ENCODE peak calls at places on chromosomes 6 and 20, in four cellular contexts. R is AG04450; G is fibroblast of the aortic adventitia; D is CD8-positive, alpha-beta T cell. S is an unnamed sample.

GRCh38 chr6:114007451-114007953 is 36.6 kb upstream of the HDAC2 start:
- DNase-seq in R (no peak), G (no peak), D (no peak), S (no peak)

GRCh38 chr20:56417911-56418310 is 5.9 kb downstream of the CASS4 start:
- DNase-seq in R (no peak), G (no peak), D (no peak), S (no peak)

GRCh38 chr6:166937716-166938115 is 18.6 kb downstream of the RNASET2 start:
- DNase-seq in R (no peak), G (no peak), D (no peak), S (no peak)

GRCh38 chr6:161486903-161487531 is 213.2 kb upstream of the AGPAT4 start:
- DNase-seq in R (no peak), G (no peak), D (no peak), S (no peak)

GRCh38 chr6:15533379-15534044 is 129.3 kb downstream of the DTNBP1 start:
- DNase-seq in R (no peak), G (peak), D (no peak), S (no peak)

GRCh38 chr6:157083343-157083742 is 240.0 kb downstream of the TMEM242 start:
- DNase-seq in R (no peak), G (no peak), D (no peak), S (no peak)

GRCh38 chr6:5695260-5696245 is 311.2 kb downstream of the NRN1 start:
- DNase-seq in R (no peak), G (peak), D (no peak), S (peak)

GRCh38 chr20:46270977-46271744 is 37.1 kb downstream of the CDH22 start:
- DNase-seq in R (no peak), G (no peak), D (no peak), S (no peak)

GRCh38 chr20:10508468-10509251 is 73.6 kb downstream of the SLX4IP start:
- DNase-seq in R (no peak), G (peak), D (no peak), S (peak)

GRCh38 chr6:22512716-22513452 is 56.5 kb upstream of the HDGFL1 start:
- DNase-seq in R (peak), G (peak), D (no peak), S (peak)

GRCh38 chr20:23228912-23229311 is 121.7 kb upstream of the NXT1 start:
- DNase-seq in R (peak), G (peak), D (no peak), S (peak)

GRCh38 chr6:9697263-9697931 is 717.5 kb downstream of the TFAP2A start:
- DNase-seq in R (no peak), G (no peak), D (no peak), S (no peak)

GRCh38 chr6:158020272-158020711 is 38.6 kb downstream of the SYNJ2 start:
- DNase-seq in R (no peak), G (no peak), D (no peak), S (no peak)

GRCh38 chr20:62740286-62741141 is 31.9 kb downstream of the NTSR1 start:
- DNase-seq in R (peak), G (peak), D (peak), S (peak)

GRCh38 chr6:39280247-39280731 is 33.9 kb downstream of the KCNK17 start:
- DNase-seq in R (no peak), G (no peak), D (no peak), S (no peak)

GRCh38 chr6:112356994-112357393 is 9.9 kb downstream of the RFPL4B start:
- DNase-seq in R (no peak), G (no peak), D (no peak), S (no peak)

GRCh38 chr6:30544666-30545272 is 11.5 kb downstream of the GNL1 start:
- DNase-seq in R (no peak), G (peak), D (no peak), S (peak)

GRCh38 chr20:62805365-62805710 is 703 bp downstream of the OGFR start:
- DNase-seq in R (no peak), G (peak), D (no peak), S (no peak)

GRCh38 chr20:56676001-56676400 is 46.9 kb downstream of the TFAP2C start:
- DNase-seq in R (no peak), G (no peak), D (no peak), S (no peak)

GRCh38 chr6:11947063-11947462 is 65.0 kb upstream of the HIVEP1 start:
- DNase-seq in R (no peak), G (no peak), D (no peak), S (no peak)

GRCh38 chr20:5825136-5825719 is 75.0 kb downstream of the SHLD1 start:
- DNase-seq in R (no peak), G (no peak), D (no peak), S (no peak)

GRCh38 chr6:37459981-37460800 is 27.2 kb downstream of the CMTR1 start:
- DNase-seq in R (no peak), G (no peak), D (no peak), S (no peak)

GRCh38 chr6:16669227-16669626 is 92.0 kb downstream of the ATXN1 start:
- DNase-seq in R (no peak), G (peak), D (peak), S (no peak)

GRCh38 chr6:143504369-143504768 is 7.2 kb downstream of the FUCA2 start:
- DNase-seq in R (no peak), G (no peak), D (no peak), S (no peak)

GRCh38 chr20:57089701-57090144 is 176.7 kb downstream of the BMP7 start:
- DNase-seq in R (no peak), G (peak), D (peak), S (no peak)

GRCh38 chr20:35359335-35359997 is 52.3 kb downstream of the UQCC1 start:
- DNase-seq in R (no peak), G (no peak), D (no peak), S (no peak)

GRCh38 chr6:158630944-158631616 is 13.5 kb downstream of the DYNLT1 start:
- DNase-seq in R (no peak), G (peak), D (no peak), S (no peak)

GRCh38 chr6:4776967-4777925 is 1.0 kb downstream of the CDYL start:
- DNase-seq in R (no peak), G (peak), D (peak), S (no peak)

GRCh38 chr6:107731422-107732319 is 92.4 kb downstream of the SCML4 start:
- DNase-seq in R (no peak), G (no peak), D (peak), S (no peak)

GRCh38 chr20:25278636-25279361 is 30.9 kb downstream of the PYGB start:
- DNase-seq in R (no peak), G (no peak), D (no peak), S (no peak)

GRCh38 chr6:114375803-114376202 is 33.0 kb upstream of the HS3ST5 start:
- DNase-seq in R (no peak), G (no peak), D (no peak), S (no peak)

GRCh38 chr6:117018771-117019170 is 141.7 kb downstream of the RFX6 start:
- DNase-seq in R (no peak), G (no peak), D (no peak), S (no peak)

GRCh38 chr6:138250513-138251247 is 32.4 kb upstream of the PBOV1 start:
- DNase-seq in R (no peak), G (peak), D (no peak), S (peak)

GRCh38 chr20:50070361-50070760 is 42.6 kb downstream of the UBE2V1 start:
- DNase-seq in R (no peak), G (no peak), D (no peak), S (no peak)

DNA sequence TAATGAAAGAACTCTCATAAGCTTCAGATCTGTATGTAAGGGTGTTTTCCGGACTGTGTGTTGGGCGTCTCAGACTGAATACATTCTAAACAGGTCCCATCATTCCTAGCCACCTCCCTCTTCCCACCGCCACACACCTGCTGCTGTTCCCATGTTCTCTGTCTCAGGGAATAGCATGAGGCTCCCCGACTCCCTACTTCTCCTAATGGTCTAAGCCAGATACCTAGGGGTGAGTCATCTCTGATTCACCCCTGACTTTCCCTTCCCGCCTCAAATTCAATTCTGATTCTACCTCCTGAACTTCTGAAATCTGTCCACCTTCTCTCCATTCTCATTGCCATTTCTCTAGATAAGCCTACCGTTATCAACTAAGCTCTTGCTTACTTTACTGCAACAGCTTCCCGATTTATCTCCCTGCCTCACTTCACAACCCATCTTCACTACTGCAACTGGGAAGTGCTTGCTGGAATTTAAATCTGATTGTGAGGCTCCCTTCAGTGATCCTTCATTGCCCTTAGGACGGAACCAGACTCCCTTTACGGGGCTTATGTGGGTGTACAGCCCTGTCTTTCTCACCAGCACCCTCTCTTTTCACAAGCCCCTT is 1.6 kb downstream of the TMEM14A start:
- DNase-seq in R (no peak), G (no peak), D (no peak), S (no peak)
- H3K4me3 ChIP-seq in R (no peak), G (no peak), D (no peak), S (no peak)

GRCh38 chr6:26161322-26161721 is 74.1 kb downstream of the HFE start:
- DNase-seq in R (no peak), G (no peak), D (no peak), S (no peak)
- H3K4me3 ChIP-seq in R (no peak), G (no peak), D (no peak), S (no peak)

DNA sequence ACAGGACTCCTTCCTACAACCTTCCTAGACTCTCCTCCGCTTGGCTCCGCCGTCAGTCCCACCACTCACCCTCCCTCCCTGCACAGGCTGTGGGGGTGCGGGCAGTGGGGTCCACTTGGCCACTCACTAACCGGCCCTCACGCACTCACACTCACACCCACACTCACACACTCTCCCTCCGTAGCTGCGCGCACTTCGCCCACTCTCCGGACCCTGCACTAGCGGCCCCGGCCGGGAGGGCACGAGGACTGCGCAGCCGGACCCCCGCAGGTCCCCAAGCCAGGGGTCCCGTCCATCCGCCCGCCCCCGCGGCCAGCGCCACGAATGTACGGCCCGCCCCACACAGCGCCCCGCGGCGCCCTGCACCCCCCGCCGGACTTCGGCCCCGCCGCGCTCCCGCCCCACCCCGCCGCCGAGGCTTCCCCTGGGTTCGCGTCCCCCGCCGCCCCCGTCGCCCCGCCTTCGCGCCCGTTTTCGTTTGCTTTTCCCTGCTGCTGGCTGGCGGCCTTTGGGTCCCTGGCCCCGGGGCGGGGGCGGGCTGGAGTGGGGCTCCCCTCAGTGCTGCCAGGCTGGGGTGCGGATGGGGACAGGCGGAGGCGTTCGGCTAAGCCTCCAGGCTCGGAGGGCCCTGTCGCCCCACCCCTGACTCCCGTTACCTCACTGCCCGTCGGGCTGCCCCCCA is 23.0 kb upstream of the SLC22A7 start:
- DNase-seq in R (no peak), G (no peak), D (peak), S (no peak)
- H3K4me3 ChIP-seq in R (peak), G (peak), D (peak), S (peak)

GRCh38 chr6:1392813-1393640 is 3.7 kb downstream of the FOXF2 start:
- DNase-seq in R (no peak), G (no peak), D (no peak), S (no peak)
- H3K4me3 ChIP-seq in R (peak), G (peak), D (no peak), S (peak)

GRCh38 chr6:85113934-85114582 is 335.8 kb upstream of the NT5E start:
- DNase-seq in R (no peak), G (peak), D (no peak), S (no peak)
- H3K4me3 ChIP-seq in R (no peak), G (peak), D (no peak), S (peak)

GRCh38 chr20:47358672-47359532 is 2.4 kb upstream of the ZMYND8 start:
- DNase-seq in R (no peak), G (peak), D (no peak), S (peak)

GRCh38 chr20:47359533-47360206 is 3.2 kb upstream of the ZMYND8 start:
- DNase-seq in R (no peak), G (no peak), D (no peak), S (no peak)

GRCh38 chr20:47360207-47360488 is 3.6 kb upstream of the ZMYND8 start:
- DNase-seq in R (no peak), G (peak), D (no peak), S (peak)

GRCh38 chr20:47361268-47361665 is 4.8 kb upstream of the ZMYND8 start:
- DNase-seq in R (no peak), G (no peak), D (no peak), S (no peak)

GRCh38 chr20:47360489-47361267 is 4.2 kb upstream of the ZMYND8 start:
- DNase-seq in R (peak), G (peak), D (no peak), S (peak)
- H3K4me3 ChIP-seq in R (peak), G (peak), D (no peak), S (no peak)

GRCh38 chr6:27678449-27678848 is 205.5 kb upstream of the ZNF184 start:
- DNase-seq in R (no peak), G (no peak), D (no peak), S (no peak)

GRCh38 chr6:27674882-27675281 is 202.0 kb upstream of the ZNF184 start:
- DNase-seq in R (no peak), G (no peak), D (no peak), S (no peak)

GRCh38 chr6:27684264-27685211 is 211.6 kb upstream of the ZNF184 start:
- DNase-seq in R (no peak), G (peak), D (peak), S (no peak)

GRCh38 chr6:27679968-27680694 is 207.2 kb upstream of the ZNF184 start:
- DNase-seq in R (no peak), G (no peak), D (no peak), S (no peak)

DNA sequence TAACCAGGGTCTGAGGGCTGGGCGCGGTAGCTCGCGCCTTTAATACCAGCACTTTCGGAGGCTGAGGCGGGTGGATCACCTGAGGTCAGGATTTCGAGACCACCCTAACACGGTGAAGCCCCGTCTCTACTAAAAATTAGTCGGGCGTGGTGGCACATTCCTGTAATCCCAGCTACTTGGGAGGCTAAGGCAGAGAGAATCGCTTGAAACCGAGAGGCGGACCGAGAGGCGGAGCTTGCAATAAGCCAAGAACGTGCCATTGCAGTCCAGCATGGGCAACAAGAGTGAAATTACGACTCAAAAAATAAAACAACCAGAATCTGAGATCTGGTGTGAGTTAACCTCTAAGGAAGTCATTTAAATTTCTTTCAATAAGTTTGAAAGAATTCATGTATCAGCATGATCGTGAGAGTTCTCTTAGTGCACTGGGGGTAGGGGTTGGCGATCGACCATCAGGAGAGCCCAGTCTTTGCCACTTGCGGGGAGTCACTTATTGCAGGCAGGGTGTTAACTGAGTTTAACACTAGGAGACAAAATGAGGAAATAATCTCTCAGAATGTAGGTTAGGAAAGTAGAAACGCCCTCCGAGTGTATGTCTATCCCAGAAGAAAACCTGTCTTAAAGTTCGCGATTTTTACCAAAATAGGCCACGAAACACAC is 206.5 kb upstream of the ZNF184 start:
- DNase-seq in R (no peak), G (no peak), D (no peak), S (no peak)
- H3K4me3 ChIP-seq in R (no peak), G (no peak), D (no peak), S (peak)

DNA sequence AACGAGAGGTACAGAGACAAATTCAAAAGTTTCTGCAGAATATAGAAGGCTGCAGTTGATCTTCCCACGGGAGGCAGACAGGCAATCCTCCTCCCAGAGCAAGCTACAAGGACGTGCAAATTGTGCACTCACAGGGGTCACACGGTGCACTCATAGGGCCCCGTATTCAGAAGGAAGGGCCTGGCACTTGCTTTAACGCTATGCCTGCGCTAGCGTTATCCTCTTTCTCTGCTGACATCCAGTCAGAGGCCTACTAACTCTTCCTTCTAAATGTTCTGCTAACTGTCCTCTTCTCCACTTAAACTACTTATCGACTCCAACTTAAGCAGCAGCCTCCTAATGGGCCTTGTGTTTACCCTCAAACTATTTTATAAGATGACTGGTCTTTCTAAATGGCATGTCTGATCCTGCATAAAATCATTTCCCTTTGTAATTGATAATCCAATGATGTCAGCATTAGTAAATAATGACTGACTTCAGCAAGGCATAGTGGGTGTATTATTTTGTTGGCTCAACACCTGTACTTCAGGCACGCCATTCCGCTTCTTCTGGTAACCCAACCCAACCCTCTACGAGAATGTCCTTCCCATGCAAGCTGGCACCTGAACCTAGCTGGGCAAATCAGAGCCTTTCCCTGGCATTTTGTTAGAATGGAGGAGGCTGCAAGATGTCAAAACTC is 2.2 kb downstream of the IFNGR1 start:
- DNase-seq in R (no peak), G (no peak), D (no peak), S (no peak)
- H3K4me3 ChIP-seq in R (no peak), G (peak), D (peak), S (no peak)

GRCh38 chr20:37378420-37378784 is 32.5 kb downstream of the SRC start:
- DNase-seq in R (no peak), G (no peak), D (no peak), S (no peak)

GRCh38 chr20:37377346-37378081 is 31.6 kb downstream of the SRC start:
- DNase-seq in R (no peak), G (no peak), D (no peak), S (no peak)

GRCh38 chr20:37380864-37381579 is 35.1 kb downstream of the SRC start:
- DNase-seq in R (no peak), G (no peak), D (no peak), S (no peak)

GRCh38 chr20:37379967-37380828 is 34.3 kb downstream of the SRC start:
- DNase-seq in R (no peak), G (peak), D (no peak), S (no peak)

DNA sequence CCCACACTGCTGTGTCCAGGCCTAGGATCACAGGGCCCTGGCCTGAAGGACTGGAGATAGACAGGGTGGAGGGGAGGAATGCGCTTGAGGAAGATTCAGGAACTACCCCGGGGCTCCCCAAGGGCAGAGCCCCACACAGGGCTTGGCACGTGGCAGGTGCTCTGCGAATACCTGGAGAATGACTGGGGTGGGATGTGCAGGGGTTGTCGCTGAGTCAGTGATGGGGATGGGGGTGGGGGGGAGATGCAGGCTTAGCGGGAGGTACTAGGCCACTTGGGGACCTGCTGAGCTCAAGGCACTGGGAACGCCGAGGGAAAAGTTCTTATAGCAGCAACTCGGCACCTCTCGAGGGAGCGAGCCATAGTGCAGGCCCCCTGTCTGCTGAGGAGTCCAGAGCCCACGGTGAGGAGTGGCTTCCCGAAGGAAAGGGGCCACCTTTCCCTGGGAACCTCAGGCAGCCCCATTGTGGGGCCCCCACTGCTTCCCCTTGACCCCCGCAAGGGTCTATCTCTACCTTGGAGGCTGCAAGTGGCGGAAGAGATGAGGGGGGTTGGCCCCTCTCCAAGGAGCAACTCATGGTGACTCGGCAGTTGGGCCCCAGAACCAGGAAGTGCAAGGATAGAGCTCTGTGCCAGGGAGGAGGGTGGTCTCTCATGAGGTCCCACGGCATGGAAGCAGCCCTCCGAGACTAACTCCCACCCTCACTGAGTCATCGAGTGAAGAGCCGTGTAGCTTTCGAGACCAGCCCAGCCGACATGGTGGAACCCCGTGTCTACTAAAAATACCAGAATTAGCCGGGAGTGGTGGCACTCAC is 33.1 kb downstream of the SRC start:
- DNase-seq in R (no peak), G (peak), D (no peak), S (peak)
- H3K4me3 ChIP-seq in R (no peak), G (no peak), D (no peak), S (no peak)

S was measured in skeletal muscle cell.